ENCODE peak calls at places on chromosomes 11 and 22, in six cellular contexts. T is mesendoderm, M is left ventricle myocardium inferior, V is hepatocyte, Y is Panc1, R is uterus. F is an unnamed sample.
A peak's percentile ranks its signal among the peaks of the same experiment; 100 is the strongest.

GRCh38 chr22:42315392-42315756 is 44.9 kb upstream of the TCF20 start:
- DNase-seq in T (no peak), M (no peak), R (no peak), V (no peak), Y (no peak), F (no peak)

GRCh38 chr11:528166-528814 is 7.1 kb downstream of the HRAS start:
- DNase-seq in M (no peak), T (no peak), V (peak; percentile 3), R (peak; percentile 15), Y (no peak), F (peak; percentile 21)

GRCh38 chr22:41732096-41732772 is 32.9 kb downstream of the MEI1 start:
- DNase-seq in T (no peak), R (no peak), V (no peak), M (no peak), Y (no peak), F (no peak)

GRCh38 chr11:88102595-88102929 is 72.7 kb downstream of the RAB38 start:
- DNase-seq in R (no peak), V (peak; percentile 8), Y (no peak), T (no peak), M (no peak), F (no peak)

GRCh38 chr11:96338910-96339703 is 3.9 kb downstream of the MAML2 start:
- DNase-seq in M (peak; percentile 31), Y (no peak), R (no peak), T (peak; percentile 52), V (no peak), F (peak; percentile 58)

GRCh38 chr22:24521791-24522245 is 26.7 kb downstream of the UPB1 start:
- DNase-seq in T (peak; percentile 95), V (peak; percentile 87), Y (peak; percentile 54), M (no peak), R (no peak), F (peak; percentile 61)

GRCh38 chr22:25404923-25405853 is 159.3 kb upstream of the GRK3 start:
- DNase-seq in Y (no peak), V (peak; percentile 87), T (no peak), R (peak; percentile 73), M (peak; percentile 87), F (peak; percentile 90)

GRCh38 chr22:30325065-30325720 is 1.5 kb downstream of the TBC1D10A start:
- DNase-seq in Y (no peak), V (peak; percentile 91), M (no peak), R (peak; percentile 46), T (peak; percentile 32), F (no peak)

DNA sequence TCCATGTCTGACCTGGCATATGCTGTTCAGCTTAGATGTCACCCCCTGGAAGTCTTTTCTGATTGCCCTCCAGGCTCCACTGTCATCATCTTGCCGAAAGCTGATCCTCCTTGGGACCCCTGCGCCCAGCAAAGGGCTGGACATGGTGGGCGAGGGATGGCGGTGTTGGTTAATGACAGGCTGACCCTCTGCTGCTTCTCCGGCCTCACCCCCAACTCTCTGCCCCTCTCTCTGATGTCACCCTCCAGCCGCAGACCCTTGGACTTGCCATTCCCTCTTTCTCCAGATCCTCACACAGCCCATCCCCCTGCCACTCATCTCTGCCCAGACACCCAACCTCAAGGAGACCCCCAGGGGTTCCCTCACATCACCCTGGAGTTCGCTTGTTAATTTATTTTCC is 2.3 kb downstream of the EHBP1L1 start:
- DNase-seq in Y (no peak), T (no peak), V (no peak), M (no peak), R (no peak), F (no peak)
- H3K4me1 ChIP-seq in Y (peaks cover 37% of the 10 kb centered on the region), T (peaks cover 2% of the 10 kb centered on the region), V (peaks cover 40% of the 10 kb centered on the region), M (peaks cover 54% of the 10 kb centered on the region), R (no peaks in the 10 kb centered on the region), F (peaks cover 45% of the 10 kb centered on the region)

DNA sequence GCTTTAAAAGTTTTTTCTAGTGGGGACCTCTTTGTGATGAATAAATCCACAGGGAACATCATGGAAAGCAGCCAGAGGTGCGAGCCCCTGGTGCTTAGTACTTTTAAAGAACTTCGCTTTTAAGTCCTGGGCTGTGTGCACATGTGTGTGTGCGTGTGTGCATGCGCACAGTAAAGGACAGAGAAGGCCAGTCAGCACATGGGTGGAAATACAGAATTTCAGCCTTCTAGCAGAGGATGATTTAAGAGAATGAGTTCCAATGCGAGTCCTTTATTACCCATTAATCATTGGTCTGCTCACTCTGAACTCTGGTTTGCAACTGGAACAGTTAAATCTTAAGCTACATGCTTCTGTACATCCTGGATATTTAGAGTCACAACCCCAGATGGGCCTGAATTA is 18.9 kb downstream of the TEAD1 start:
- DNase-seq in R (peak; percentile 33), V (no peak), M (no peak), T (no peak), Y (peak; percentile 39), F (peak; percentile 51)
- H3K4me3 ChIP-seq in R (no peak overlapping the region), V (no peak overlapping the region), M (peak overlapping the region; percentile 51), T (no peak overlapping the region), Y (peak overlapping the region; percentile 26), F (no peak overlapping the region)

DNA sequence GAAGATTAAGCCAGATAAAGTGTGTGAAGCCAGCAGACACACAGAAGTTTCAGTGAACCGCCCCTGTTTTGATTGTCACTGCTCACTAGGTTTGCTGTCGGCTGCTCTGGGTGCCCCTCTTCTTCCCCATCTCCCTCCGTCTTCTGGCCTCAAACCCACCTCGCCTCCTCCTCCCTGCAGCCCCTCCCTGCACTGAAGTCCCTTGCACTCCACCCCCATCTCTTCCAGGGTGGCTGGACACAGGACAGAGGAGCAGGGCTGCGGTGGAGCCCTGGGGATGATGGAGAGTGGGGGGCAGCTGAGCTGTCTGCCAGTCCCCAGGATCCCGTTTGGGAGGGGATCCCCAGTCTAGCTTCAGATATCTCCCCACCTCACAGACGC is 53.5 kb downstream of the CYTH4 start:
- DNase-seq in R (no peak), Y (no peak), T (no peak), V (no peak), M (no peak), F (no peak)
- H3K4me1 ChIP-seq in R (no peaks in the 10 kb centered on the region), Y (peaks cover 16% of the 10 kb centered on the region), T (no peaks in the 10 kb centered on the region), V (peaks cover 16% of the 10 kb centered on the region), M (peaks cover 8% of the 10 kb centered on the region), F (no peaks in the 10 kb centered on the region)

GRCh38 chr11:12693485-12694181 is 19.4 kb downstream of the TEAD1 start:
- DNase-seq in R (peak; percentile 49), T (peak; percentile 54), V (peak; percentile 73), Y (peak; percentile 93), M (peak; percentile 33), F (peak; percentile 62)
- H3K4me3 ChIP-seq in R (peak overlapping the region; percentile 21), T (no peak overlapping the region), V (no peak overlapping the region), Y (peak overlapping the region; percentile 26), M (peak overlapping the region; percentile 51), F (no peak overlapping the region)

F was measured in mucosa of descending colon.